ENCODE peak calls at places on chromosomes 5 and 9, in ten cellular contexts. C is NCI-H446; J is SK-N-SH; X is endothelial cell; M is CD8-positive, alpha-beta T cell; I is endodermal cell; W is heart right ventricle; A is adrenal gland; E is lung microvascular endothelial cell; U is A172. Q is an unnamed sample.

GRCh38 chr9:124110307-124110915 is 98.8 kb downstream of the LHX2 start:
- DNase-seq in U (peak), X (peak), J (no peak), C (no peak), A (peak), E (peak), I (peak), W (peak), M (no peak), Q (peak)

GRCh38 chr5:72402381-72402890 is 82.3 kb downstream of the PTCD2 start:
- DNase-seq in X (no peak), U (peak), J (no peak), E (no peak), W (no peak), A (no peak), I (no peak), C (no peak), M (no peak), Q (no peak)

GRCh38 chr5:178674334-178674733 is 47.5 kb upstream of the CLK4 start:
- DNase-seq in E (no peak), U (peak), W (no peak), I (no peak), J (no peak), C (no peak), X (no peak), A (no peak), M (no peak), Q (no peak)

GRCh38 chr5:101728933-101729332 is 567.2 kb downstream of the SLCO4C1 start:
- DNase-seq in E (no peak), A (no peak), M (no peak), I (no peak), J (peak), W (no peak), C (no peak), X (no peak), U (peak), Q (no peak)

GRCh38 chr5:160525471-160526261 is 104.0 kb downstream of the PTTG1 start:
- DNase-seq in E (no peak), W (no peak), A (no peak), X (no peak), J (no peak), C (no peak), M (no peak), U (no peak), I (peak), Q (no peak)

GRCh38 chr5:61881821-61882220 is 424.2 kb upstream of the KIF2A start:
- DNase-seq in M (no peak), W (no peak), J (no peak), C (no peak), A (no peak), X (no peak), U (peak), I (no peak), E (peak), Q (no peak)

GRCh38 chr5:76225316-76225715 is 142.1 kb downstream of the SV2C start:
- DNase-seq in C (no peak), W (no peak), E (no peak), M (no peak), U (no peak), J (no peak), X (no peak), I (no peak), A (no peak), Q (no peak)

GRCh38 chr5:106730912-106731311 is 939.8 kb downstream of the EFNA5 start:
- DNase-seq in X (no peak), C (no peak), M (no peak), E (no peak), I (no peak), U (no peak), W (no peak), J (no peak), A (no peak), Q (no peak)

GRCh38 chr5:39891376-39891775 is 466.6 kb upstream of the DAB2 start:
- DNase-seq in W (no peak), X (no peak), U (peak), I (no peak), E (no peak), A (no peak), J (no peak), M (no peak), C (no peak), Q (no peak)

GRCh38 chr5:2191972-2192371 is 309.2 kb upstream of the IRX4 start:
- DNase-seq in X (no peak), M (peak), E (no peak), C (no peak), I (no peak), J (no peak), A (no peak), W (no peak), U (no peak), Q (no peak)

GRCh38 chr5:88555658-88556057 is 287.0 kb upstream of the TMEM161B start:
- DNase-seq in E (no peak), A (no peak), U (no peak), W (no peak), M (no peak), J (no peak), C (no peak), X (peak), I (peak), Q (no peak)

GRCh38 chr5:92562065-92562464 is 1019.0 kb downstream of the NR2F1-AS1 start:
- DNase-seq in W (no peak), U (no peak), X (no peak), J (no peak), C (no peak), A (no peak), M (no peak), E (no peak), I (no peak), Q (no peak)

GRCh38 chr9:126860077-126860756 is at the start of gene ZBTB34:
- DNase-seq in E (peak), A (peak), U (peak), X (peak), M (peak), J (peak), W (peak), I (peak), C (peak), Q (no peak)

GRCh38 chr5:132485641-132486317 is 4.8 kb downstream of the IRF1 start:
- DNase-seq in M (no peak), A (no peak), U (no peak), I (peak), J (no peak), W (no peak), C (no peak), E (no peak), X (no peak), Q (no peak)

GRCh38 chr9:89848060-89849040 is 243.5 kb downstream of the GADD45G start:
- DNase-seq in W (no peak), E (no peak), X (no peak), A (no peak), M (no peak), U (no peak), C (no peak), I (peak), J (no peak), Q (no peak)

Q was measured in brain pericyte.